ENCODE peak calls at places on chromosomes 7 and 10, in ten cellular contexts. T is LHCN-M2, A is chondrocyte, J is AG04450, R is ureter, P is HTR-8/SVneo, Z is iPS-NIHi11, C is GOT3, G is retina, N is tibial artery. M is an unnamed sample.

GRCh38 chr7:135761751-135762488 is 13.3 kb upstream of the FAM180A start:
- DNase-seq in T (peak; percentile 90), A (no peak), J (no peak), R (no peak), P (no peak), Z (no peak), C (no peak), G (no peak), N (peak; percentile 88), M (peak; percentile 76)

GRCh38 chr7:152910545-152911013 is 151.0 kb downstream of the ACTR3B start:
- DNase-seq in T (no peak), A (no peak), J (no peak), R (no peak), P (no peak), Z (no peak), C (no peak), G (peak; percentile 69), N (no peak), M (no peak)

GRCh38 chr10:101273330-101273729 is 44.1 kb upstream of the LBX1 start:
- DNase-seq in T (no peak), A (no peak), J (no peak), R (no peak), P (no peak), Z (no peak), C (no peak), G (no peak), N (no peak), M (no peak)

GRCh38 chr10:124672181-124672638 is 72.0 kb downstream of the FAM53B start:
- DNase-seq in T (no peak), A (no peak), J (no peak), R (no peak), P (no peak), Z (no peak), C (no peak), G (no peak), N (no peak), M (no peak)

GRCh38 chr7:130380121-130380860 is at the start of gene CPA1:
- DNase-seq in T (peak; percentile 36), A (peak; percentile 75), J (no peak), R (no peak), P (no peak), Z (no peak), C (no peak), G (no peak), N (no peak), M (no peak)

GRCh38 chr7:149670288-149670687 is 103.1 kb downstream of the ZNF467 start:
- DNase-seq in T (peak; percentile 69), A (no peak), J (no peak), R (no peak), P (no peak), Z (no peak), C (no peak), G (no peak), N (no peak), M (no peak)

GRCh38 chr7:293681-294439 is 3.9 kb downstream of the FOXL3 start:
- DNase-seq in T (no peak), A (no peak), J (no peak), R (no peak), P (no peak), Z (no peak), C (no peak), G (no peak), N (peak; percentile 46), M (no peak)

GRCh38 chr10:93352638-93353383 is 129.3 kb downstream of the MYOF start:
- DNase-seq in T (peak; percentile 47), A (no peak), J (no peak), R (no peak), P (peak; percentile 44), Z (peak; percentile 66), C (no peak), G (peak; percentile 57), N (no peak), M (peak; percentile 59)

GRCh38 chr7:18532813-18533212 is 37.3 kb downstream of the HDAC9 start:
- DNase-seq in T (no peak), A (no peak), J (no peak), R (no peak), P (no peak), Z (no peak), C (no peak), G (no peak), N (no peak), M (no peak)

GRCh38 chr7:87505557-87506242 is 30.2 kb upstream of the ABCB4 start:
- DNase-seq in T (no peak), A (no peak), J (no peak), R (no peak), P (no peak), Z (no peak), C (no peak), G (no peak), N (no peak), M (no peak)

GRCh38 chr7:30206466-30206865 is 71.7 kb downstream of the MTURN start:
- DNase-seq in T (peak; percentile 81), A (no peak), J (no peak), R (no peak), P (peak; percentile 33), Z (peak; percentile 42), C (no peak), G (peak; percentile 55), N (no peak), M (no peak)

GRCh38 chr10:86900955-86901354 is 56.5 kb downstream of the MMRN2 start:
- DNase-seq in T (no peak), A (no peak), J (no peak), R (peak; percentile 59), P (no peak), Z (no peak), C (no peak), G (no peak), N (peak; percentile 85), M (no peak)

GRCh38 chr7:40866601-40867000 is 731.8 kb downstream of the SUGCT start:
- DNase-seq in T (no peak), A (no peak), J (no peak), R (no peak), P (no peak), Z (no peak), C (no peak), G (no peak), N (no peak), M (no peak)

GRCh38 chr10:50988792-50989191 is 85.5 kb upstream of the PRKG1 start:
- DNase-seq in T (no peak), A (no peak), J (no peak), R (no peak), P (no peak), Z (peak; percentile 17), C (no peak), G (peak; percentile 54), N (no peak), M (peak; percentile 21)

GRCh38 chr10:1933215-1933614 is 195.9 kb upstream of the ADARB2 start:
- DNase-seq in T (no peak), A (no peak), J (no peak), R (no peak), P (no peak), Z (no peak), C (no peak), G (no peak), N (no peak), M (peak; percentile 7)

GRCh38 chr7:151366872-151367207 is 25.2 kb downstream of the NUB1 start:
- DNase-seq in T (peak; percentile 75), A (no peak), J (peak; percentile 80), R (no peak), P (no peak), Z (no peak), C (no peak), G (no peak), N (no peak), M (no peak)

GRCh38 chr7:155009570-155010157 is 6.7 kb upstream of the PAXIP1 start:
- DNase-seq in T (peak; percentile 27), A (no peak), J (no peak), R (no peak), P (no peak), Z (peak; percentile 19), C (no peak), G (no peak), N (no peak), M (peak; percentile 60)

GRCh38 chr7:106418094-106418493 is 133.3 kb upstream of the NAMPT start:
- DNase-seq in T (peak; percentile 41), A (no peak), J (no peak), R (no peak), P (no peak), Z (no peak), C (no peak), G (no peak), N (no peak), M (peak; percentile 88)

GRCh38 chr10:78627254-78627795 is 441.4 kb upstream of the ZMIZ1 start:
- DNase-seq in T (no peak), A (no peak), J (no peak), R (no peak), P (no peak), Z (no peak), C (no peak), G (peak; percentile 39), N (no peak), M (no peak)

GRCh38 chr7:144672869-144673268 is 163.0 kb downstream of the TPK1 start:
- DNase-seq in T (no peak), A (no peak), J (no peak), R (no peak), P (no peak), Z (no peak), C (no peak), G (no peak), N (no peak), M (no peak)

GRCh38 chr10:100744136-100744979 is 1.0 kb upstream of the PAX2 start:
- DNase-seq in T (no peak), A (no peak), J (no peak), R (no peak), P (no peak), Z (no peak), C (no peak), G (peak; percentile 76), N (no peak), M (peak; percentile 48)

GRCh38 chr10:52883996-52884871 is 111.7 kb upstream of the MBL2 start:
- DNase-seq in T (peak; percentile 50), A (no peak), J (peak; percentile 39), R (peak; percentile 67), P (peak; percentile 69), Z (peak; percentile 66), C (no peak), G (peak; percentile 74), N (no peak), M (peak; percentile 73)

GRCh38 chr10:52409195-52409594 is 95.1 kb downstream of the DKK1 start:
- DNase-seq in T (no peak), A (no peak), J (no peak), R (no peak), P (no peak), Z (no peak), C (no peak), G (no peak), N (no peak), M (no peak)

GRCh38 chr10:78335691-78336401 is 302.2 kb downstream of the RPS24 start:
- DNase-seq in T (peak; percentile 96), A (no peak), J (peak; percentile 72), R (peak; percentile 44), P (no peak), Z (no peak), C (no peak), G (no peak), N (peak; percentile 87), M (no peak)

GRCh38 chr10:73876157-73876556 is 1.8 kb upstream of the CAMK2G start:
- DNase-seq in T (no peak), A (no peak), J (no peak), R (no peak), P (no peak), Z (no peak), C (no peak), G (no peak), N (no peak), M (no peak)

GRCh38 chr7:17625038-17625437 is 315.3 kb downstream of the SNX13 start:
- DNase-seq in T (peak; percentile 90), A (no peak), J (peak; percentile 53), R (no peak), P (peak; percentile 22), Z (no peak), C (no peak), G (no peak), N (no peak), M (no peak)

GRCh38 chr7:99106869-99107268 is 37.0 kb downstream of the SMURF1 start:
- DNase-seq in T (no peak), A (no peak), J (no peak), R (no peak), P (no peak), Z (no peak), C (no peak), G (no peak), N (no peak), M (no peak)

GRCh38 chr7:113349339-113349738 is 231.0 kb upstream of the SMIM30 start:
- DNase-seq in T (no peak), A (no peak), J (no peak), R (no peak), P (no peak), Z (no peak), C (no peak), G (no peak), N (no peak), M (no peak)